ENCODE peak calls at places on chromosomes 16 and 17, in ten cellular contexts. N is ovary; K is hepatocyte; W is esophagus muscularis mucosa; V is OCI-LY7; S is CD8-positive, alpha-beta T cell; H is cardiac muscle cell; R is uterus; U is psoas muscle; Y is H9. Z is an unnamed sample.

GRCh38 chr17:64124609-64125008 is 5.3 kb downstream of the ERN1 start:
- DNase-seq in V (no peak), Y (no peak), W (no peak), K (no peak), N (no peak), S (no peak), R (no peak), U (no peak), H (no peak), Z (no peak)

GRCh38 chr17:63622571-63623390 is 564 bp downstream of the MAP3K3 start:
- DNase-seq in R (peak), S (peak), V (peak), K (peak), Y (peak), H (peak), N (peak), W (no peak), U (peak), Z (peak)

GRCh38 chr16:85673529-85674417 is 15.0 kb downstream of the GINS2 start:
- DNase-seq in K (no peak), N (peak), Y (no peak), V (no peak), R (no peak), H (peak), W (no peak), U (no peak), S (no peak), Z (no peak)

GRCh38 chr17:3963214-3964201 is 729 bp downstream of the ATP2A3 start:
- DNase-seq in U (no peak), W (no peak), R (no peak), H (no peak), N (no peak), Y (no peak), K (no peak), V (peak), S (peak), Z (peak)

GRCh38 chr17:47204722-47205418 is 4.3 kb upstream of the MYL4 start:
- DNase-seq in U (peak), S (peak), R (no peak), N (no peak), Y (no peak), V (peak), K (no peak), W (no peak), H (peak), Z (no peak)

GRCh38 chr17:48555183-48555615 is 10.3 kb upstream of the HOXB2 start:
- DNase-seq in K (peak), Y (no peak), V (no peak), W (no peak), R (peak), H (peak), S (no peak), U (no peak), N (no peak), Z (no peak)

GRCh38 chr17:79840204-79840988 is 1.2 kb upstream of the CBX4 start:
- DNase-seq in H (peak), W (no peak), K (peak), U (peak), Y (peak), N (peak), S (peak), R (peak), V (no peak), Z (peak)

GRCh38 chr17:9346296-9346926 is 229.2 kb downstream of the STX8 start:
- DNase-seq in R (no peak), V (no peak), S (no peak), N (no peak), H (peak), W (no peak), Y (no peak), U (no peak), K (no peak), Z (no peak)

GRCh38 chr17:68456529-68457167 is 648 bp downstream of the WIPI1 start:
- DNase-seq in K (peak), V (no peak), S (no peak), N (peak), H (peak), U (peak), W (peak), Y (peak), R (peak), Z (peak)

GRCh38 chr17:77829871-77830799 is 128.4 kb upstream of the TNRC6C start:
- DNase-seq in W (no peak), Y (no peak), U (peak), S (no peak), R (peak), N (no peak), K (peak), H (peak), V (no peak), Z (no peak)

GRCh38 chr16:27461483-27462171 is 59.7 kb downstream of the IL21R start:
- DNase-seq in H (no peak), W (no peak), N (no peak), R (no peak), S (no peak), Y (no peak), V (no peak), U (no peak), K (no peak), Z (no peak)

GRCh38 chr16:56538331-56538730 is 18.5 kb upstream of the BBS2 start:
- DNase-seq in K (no peak), W (no peak), U (no peak), H (no peak), V (no peak), Y (no peak), R (no peak), N (no peak), S (no peak), Z (no peak)

GRCh38 chr16:56539667-56540066 is 19.8 kb upstream of the BBS2 start:
- DNase-seq in Y (no peak), S (no peak), W (no peak), N (peak), R (no peak), K (no peak), V (no peak), H (no peak), U (no peak), Z (no peak)

GRCh38 chr16:56532714-56533113 is 12.9 kb upstream of the BBS2 start:
- DNase-seq in K (no peak), S (no peak), U (no peak), N (no peak), H (no peak), W (no peak), Y (peak), R (no peak), V (no peak), Z (peak)

GRCh38 chr16:56530872-56531271 is 11.0 kb upstream of the BBS2 start:
- DNase-seq in V (no peak), R (no peak), K (no peak), S (no peak), N (no peak), U (no peak), H (no peak), W (no peak), Y (no peak), Z (no peak)

GRCh38 chr16:56534847-56535383 is 15.1 kb upstream of the BBS2 start:
- DNase-seq in H (no peak), N (no peak), K (no peak), V (no peak), R (no peak), Y (no peak), S (no peak), U (no peak), W (no peak), Z (no peak)
- TF ChIP-seq CTCF in H (no peak), N (no peak), K (no peak), V (no peak), R (no peak), Y (no peak), S (no peak), U (no peak), W (no peak), Z (no peak)

DNA sequence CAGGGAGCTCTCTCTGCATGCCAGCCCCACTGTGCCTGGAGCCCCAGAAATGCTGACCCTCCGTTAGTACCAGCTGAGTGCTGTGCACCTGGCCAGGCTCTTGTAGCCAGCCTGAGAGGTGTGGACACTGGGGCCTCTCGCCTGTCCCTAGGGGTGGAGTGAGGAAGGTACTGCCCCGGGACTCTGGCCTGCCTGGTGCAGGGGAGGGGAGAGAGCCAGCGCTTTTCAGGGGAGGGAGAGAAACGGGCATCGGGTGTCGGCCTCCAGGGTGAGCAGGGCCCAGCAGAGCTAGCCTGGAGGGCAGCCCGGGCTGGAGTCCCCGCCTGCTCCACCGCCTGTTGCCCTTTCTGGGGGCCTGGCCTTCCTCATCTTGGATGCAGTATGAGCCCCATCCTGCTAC is 13.1 kb downstream of the MAP2K3 start:
- DNase-seq in W (no peak), R (no peak), K (no peak), U (no peak), N (no peak), S (no peak), H (no peak), V (no peak), Y (no peak), Z (peak)
- H3K27ac ChIP-seq in W (no peak), R (no peak), K (no peak), U (peak), N (no peak), S (no peak), H (no peak), V (no peak), Y (no peak), Z (no peak)

DNA sequence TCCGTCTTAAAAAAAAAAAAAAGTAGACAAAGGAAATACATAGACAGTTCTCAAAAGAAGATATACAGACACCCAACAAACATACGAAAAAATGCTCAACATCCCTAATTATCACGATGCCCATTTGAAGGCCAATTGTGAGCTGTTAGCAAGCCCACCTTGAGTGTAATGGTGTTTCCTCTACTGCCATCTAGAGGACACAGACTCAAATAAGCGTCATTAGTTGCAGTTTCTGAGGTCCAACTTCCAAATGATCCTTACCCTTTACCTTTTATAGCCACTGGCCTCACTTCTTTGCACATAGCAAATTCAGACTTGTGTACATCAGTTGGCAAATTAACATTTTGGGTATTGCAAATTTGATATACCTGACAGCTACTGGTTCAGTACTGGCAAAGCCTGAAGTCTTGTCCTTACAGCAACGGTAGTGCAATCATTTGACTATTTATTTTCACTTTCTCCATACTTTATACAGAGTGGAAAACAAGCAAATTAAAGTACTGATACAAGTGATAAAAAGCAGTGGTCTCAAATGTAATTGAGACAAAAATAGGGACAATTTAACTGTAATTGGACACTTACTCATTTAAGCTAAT is 536.3 kb upstream of the EEF2KMT start:
- DNase-seq in N (no peak), W (no peak), K (peak), S (no peak), V (peak), U (no peak), R (no peak), Y (no peak), H (peak), Z (peak)
- TF ChIP-seq CTCF in N (no peak), W (no peak), K (peak), S (no peak), V (peak), U (no peak), R (no peak), Y (peak), H (no peak), Z (peak)

GRCh38 chr16:1172651-1173050 is 19.7 kb downstream of the CACNA1H start:
- DNase-seq in Y (no peak), K (no peak), W (no peak), H (no peak), V (no peak), U (no peak), S (no peak), R (no peak), N (no peak), Z (no peak)

GRCh38 chr16:1173778-1174451 is 21.0 kb downstream of the CACNA1H start:
- DNase-seq in K (no peak), W (no peak), Y (no peak), V (no peak), N (no peak), U (no peak), S (no peak), R (no peak), H (no peak), Z (no peak)

GRCh38 chr16:1170076-1170418 is 17.1 kb downstream of the CACNA1H start:
- DNase-seq in U (no peak), K (no peak), S (no peak), Y (no peak), V (no peak), R (no peak), W (no peak), H (no peak), N (no peak), Z (no peak)

GRCh38 chr16:1171001-1171400 is 18.1 kb downstream of the CACNA1H start:
- DNase-seq in W (no peak), V (no peak), U (no peak), H (no peak), K (no peak), S (no peak), R (no peak), N (no peak), Y (no peak), Z (no peak)

DNA sequence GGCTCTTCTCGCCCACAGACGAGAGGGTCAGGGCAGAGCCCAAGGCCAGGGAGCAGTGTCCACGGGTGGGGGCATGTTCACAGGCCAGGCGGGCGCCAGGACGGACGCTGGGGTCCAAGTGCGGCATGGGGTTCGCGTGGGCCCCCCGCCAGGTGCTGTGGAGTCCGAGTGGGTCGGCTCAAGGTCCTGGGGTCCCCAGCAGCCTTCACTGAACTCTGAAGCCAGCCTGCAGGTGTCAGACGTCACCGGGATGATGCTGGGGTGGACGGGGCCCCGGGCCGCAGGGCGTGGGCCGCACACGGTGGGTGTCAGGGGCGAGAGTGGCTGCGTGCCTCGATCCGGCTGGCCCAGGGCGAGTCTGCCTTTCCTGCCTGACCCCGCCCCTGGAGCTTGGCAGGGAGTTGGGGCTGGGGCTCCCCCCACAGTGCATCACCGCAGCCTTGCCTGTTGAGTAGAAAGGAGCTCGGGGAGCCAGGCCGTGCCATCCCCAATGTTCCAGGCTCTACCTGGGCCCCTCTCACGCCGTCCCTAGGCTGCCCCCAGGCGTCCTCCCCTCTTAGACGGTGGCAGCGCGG is 19.0 kb downstream of the CACNA1H start:
- DNase-seq in W (no peak), S (no peak), N (no peak), Y (no peak), V (no peak), K (no peak), U (no peak), H (no peak), R (peak), Z (no peak)
- H3K27ac ChIP-seq in W (peak), S (no peak), N (peak), Y (no peak), V (no peak), K (no peak), U (no peak), H (no peak), R (peak), Z (no peak)

DNA sequence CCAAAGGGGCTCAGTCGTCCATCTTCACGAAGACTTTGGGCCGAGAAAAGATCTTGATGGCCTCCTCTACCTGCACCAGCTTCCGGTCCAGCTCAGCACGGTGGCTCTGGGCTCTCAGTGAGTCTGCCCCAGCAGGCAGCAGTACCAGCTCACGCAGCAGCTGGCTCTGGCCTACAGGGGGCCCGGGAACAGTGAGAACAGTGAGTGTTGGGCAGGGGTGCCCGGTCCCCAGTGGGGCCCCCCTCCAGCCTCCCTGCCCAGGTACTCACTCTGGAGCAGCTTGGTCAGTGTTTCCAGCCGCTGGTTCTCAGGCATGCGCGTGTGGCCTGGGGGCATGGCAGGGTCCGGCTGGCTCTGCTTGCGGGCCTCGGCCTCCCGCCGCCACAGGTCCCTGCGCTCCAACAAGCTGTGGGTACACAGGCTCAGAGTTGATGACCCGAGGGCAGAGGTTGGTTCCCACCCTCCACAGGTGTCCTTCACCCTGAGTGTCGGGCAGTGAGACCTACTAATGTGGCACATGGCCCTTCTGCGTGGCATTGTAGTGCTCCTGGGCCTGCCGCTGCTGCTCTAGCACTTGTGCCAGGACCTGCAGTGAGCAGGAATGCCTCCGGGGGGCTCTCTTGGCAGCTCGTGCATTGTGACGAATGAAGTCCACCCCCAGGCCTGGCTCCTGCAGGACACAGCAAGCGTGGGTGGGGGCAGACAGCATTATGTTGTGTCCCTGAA is 2.6 kb downstream of the PARD6A start:
- DNase-seq in U (no peak), H (peak), Y (peak), S (peak), K (no peak), R (no peak), W (no peak), N (no peak), V (peak), Z (peak)
- TF ChIP-seq CTCF in U (no peak), H (peak), Y (peak), S (no peak), K (no peak), R (no peak), W (no peak), N (no peak), V (peak), Z (peak)